ENCODE peak calls at places on chromosome 18, in eight cellular contexts. S is fibroblast of pulmonary artery, A is astrocyte of the spinal cord, U is GM23248, J is esophagus squamous epithelium, P is choroid plexus epithelial cell, W is IMR-90, T is cardiac fibroblast. N is an unnamed sample.
A peak's percentile ranks its signal among the peaks of the same experiment; 100 is the strongest.

GRCh38 chr18:31506024-31506742 is 8.2 kb downstream of the DSG2 start:
- DNase-seq in A (peak; percentile 43), J (no peak), T (peak; percentile 63), P (peak; percentile 78), U (peak; percentile 14), W (peak; percentile 21), S (peak; percentile 66), N (no peak)

GRCh38 chr18:72830109-72830508 is 37.7 kb downstream of the NETO1 start:
- DNase-seq in P (peak; percentile 26), W (no peak), A (peak; percentile 58), U (peak; percentile 3), J (no peak), T (peak; percentile 7), S (peak; percentile 1), N (peak; percentile 12)

GRCh38 chr18:68840554-68841263 is 42.8 kb downstream of the CCDC102B start:
- DNase-seq in A (peak; percentile 91), T (peak; percentile 94), W (peak; percentile 97), U (peak; percentile 95), P (peak; percentile 95), J (no peak), S (peak; percentile 98), N (peak; percentile 94)

GRCh38 chr18:23170137-23170536 is 34.9 kb downstream of the CABLES1 start:
- DNase-seq in W (no peak), A (no peak), S (no peak), U (no peak), J (no peak), T (no peak), P (no peak), N (no peak)

GRCh38 chr18:13077473-13077872 is 86.3 kb downstream of the CEP192 start:
- DNase-seq in J (no peak), P (no peak), T (no peak), S (no peak), U (no peak), A (no peak), W (no peak), N (no peak)

GRCh38 chr18:77052656-77053309 is 79.8 kb downstream of the MBP start:
- DNase-seq in J (no peak), S (no peak), A (no peak), W (no peak), P (no peak), U (no peak), T (no peak), N (no peak)

GRCh38 chr18:45666520-45666919 is 51.2 kb downstream of the SLC14A2 start:
- DNase-seq in T (no peak), W (no peak), U (no peak), S (no peak), P (no peak), A (no peak), J (no peak), N (no peak)

GRCh38 chr18:903703-904102 is 968 bp upstream of the ADCYAP1 start:
- DNase-seq in A (peak; percentile 57), J (no peak), W (peak; percentile 10), U (peak; percentile 48), S (peak; percentile 65), T (peak; percentile 55), P (peak; percentile 62), N (peak; percentile 61)

GRCh38 chr18:45061359-45061758 is 380.7 kb downstream of the SETBP1 start:
- DNase-seq in A (no peak), U (no peak), S (no peak), W (no peak), J (no peak), P (no peak), T (no peak), N (no peak)

GRCh38 chr18:13878858-13879257 is 36.5 kb downstream of the MC2R start:
- DNase-seq in A (no peak), J (no peak), T (no peak), U (no peak), P (no peak), S (no peak), W (no peak), N (no peak)

GRCh38 chr18:31931163-31931885 is 11.6 kb downstream of the TRAPPC8 start:
- DNase-seq in J (no peak), S (peak; percentile 24), A (peak; percentile 16), T (peak; percentile 15), U (peak; percentile 28), P (peak; percentile 65), W (peak; percentile 26), N (peak; percentile 42)

GRCh38 chr18:2569338-2570207 is 1.7 kb downstream of the METTL4 start:
- DNase-seq in A (no peak), J (no peak), U (no peak), P (no peak), W (no peak), S (no peak), T (no peak), N (no peak)

GRCh38 chr18:489244-490023 is 11.1 kb downstream of the COLEC12 start:
- DNase-seq in T (peak; percentile 54), J (no peak), U (peak; percentile 89), S (peak; percentile 57), A (peak; percentile 57), P (peak; percentile 54), W (peak; percentile 83), N (peak; percentile 67)

GRCh38 chr18:45639424-45639823 is 24.1 kb downstream of the SLC14A2 start:
- DNase-seq in U (no peak), T (no peak), P (no peak), J (no peak), S (no peak), W (no peak), A (no peak), N (no peak)

GRCh38 chr18:65788373-65788772 is 37.6 kb downstream of the CDH7 start:
- DNase-seq in T (no peak), P (peak; percentile 4), A (no peak), W (no peak), S (no peak), U (no peak), J (no peak), N (no peak)

GRCh38 chr18:76494541-76495403 is at the start of gene ZNF516:
- DNase-seq in U (peak; percentile 79), P (peak; percentile 58), W (peak; percentile 34), S (peak; percentile 42), T (peak; percentile 39), J (no peak), A (peak; percentile 47), N (no peak)

GRCh38 chr18:35099911-35100310 is 58.7 kb downstream of the MAPRE2 start:
- DNase-seq in U (peak; percentile 44), P (peak; percentile 28), W (peak; percentile 70), T (no peak), J (no peak), A (no peak), S (peak; percentile 31), N (peak; percentile 46)

GRCh38 chr18:71398530-71398929 is 1109.7 kb downstream of the SOCS6 start:
- DNase-seq in T (peak; percentile 3), A (peak; percentile 17), U (no peak), W (no peak), P (peak; percentile 70), J (no peak), S (peak; percentile 56), N (peak; percentile 2)

GRCh38 chr18:31512203-31512764 is 14.3 kb downstream of the DSG2 start:
- DNase-seq in U (peak; percentile 42), A (peak; percentile 62), P (peak; percentile 87), T (peak; percentile 60), J (no peak), W (peak; percentile 71), S (peak; percentile 83), N (no peak)

GRCh38 chr18:10142056-10142455 is 228.2 kb downstream of the VAPA start:
- DNase-seq in S (no peak), T (no peak), W (no peak), P (no peak), U (peak; percentile 26), J (no peak), A (no peak), N (no peak)

GRCh38 chr18:71115261-71115660 is 826.4 kb downstream of the SOCS6 start:
- DNase-seq in J (no peak), T (peak; percentile 3), W (no peak), P (no peak), U (no peak), S (no peak), A (no peak), N (no peak)

GRCh38 chr18:47100214-47100831 is 50.0 kb downstream of the HDHD2 start:
- DNase-seq in U (peak; percentile 71), W (peak; percentile 60), T (peak; percentile 63), S (peak; percentile 62), P (peak; percentile 72), A (peak; percentile 53), J (no peak), N (peak; percentile 75)

GRCh38 chr18:26225022-26225693 is 1.1 kb upstream of the TAF4B start:
- DNase-seq in S (no peak), A (no peak), T (no peak), P (no peak), U (peak; percentile 13), J (no peak), W (no peak), N (no peak)
- H3K4me3 ChIP-seq in S (no peak overlapping the region), A (no peak overlapping the region), T (no peak overlapping the region), P (no peak overlapping the region), U (peak overlapping the region; percentile 76), J (no peak overlapping the region), W (no peak overlapping the region), N (no peak overlapping the region)

GRCh38 chr18:58578835-58579560 is 49.9 kb downstream of the ALPK2 start:
- DNase-seq in W (peak; percentile 88), J (no peak), P (peak; percentile 84), A (peak; percentile 82), U (peak; percentile 93), S (peak; percentile 70), T (peak; percentile 73), N (peak; percentile 89)
- H3K4me3 ChIP-seq in W (peak overlapping the region; percentile 57), J (no peak overlapping the region), P (peak overlapping the region; percentile 40), A (peak overlapping the region; percentile 50), U (peak overlapping the region; percentile 96), S (peak overlapping the region; percentile 37), T (peak overlapping the region; percentile 51), N (peak overlapping the region; percentile 65)

DNA sequence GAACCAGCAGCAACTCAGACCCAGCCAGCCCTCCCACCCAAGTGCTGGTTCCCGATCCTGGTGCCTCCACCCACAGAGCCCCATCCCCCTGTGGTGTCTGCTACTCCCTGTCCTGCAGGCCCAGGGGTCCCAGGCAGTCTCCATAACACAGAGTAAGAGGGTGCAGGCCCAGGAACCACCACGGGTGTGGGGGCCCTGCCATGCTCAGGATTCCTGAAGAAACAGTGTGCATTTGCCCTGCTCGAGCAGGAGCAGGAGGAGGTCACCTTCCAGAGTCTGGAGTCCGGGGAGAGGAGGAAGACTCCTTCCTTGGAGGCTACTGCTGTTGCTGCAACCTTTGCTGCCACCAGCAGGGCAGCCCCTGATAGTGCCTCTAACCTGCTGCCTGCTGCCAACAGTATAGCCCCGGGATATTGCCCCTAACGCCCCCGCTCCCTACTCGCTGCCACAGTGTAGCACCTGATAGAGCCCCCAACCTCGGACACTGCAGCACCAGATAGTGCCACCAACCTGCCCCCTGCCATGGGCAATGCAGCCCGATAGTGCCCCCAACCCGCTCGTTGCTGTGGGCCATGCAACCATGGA is 46.8 kb upstream of the ANKRD62 start:
- DNase-seq in S (no peak), P (no peak), T (no peak), U (no peak), W (no peak), J (no peak), A (no peak), N (no peak)
- H3K4me3 ChIP-seq in S (no peak overlapping the region), P (no peak overlapping the region), T (no peak overlapping the region), U (no peak overlapping the region), W (no peak overlapping the region), J (no peak overlapping the region), A (no peak overlapping the region), N (no peak overlapping the region)

DNA sequence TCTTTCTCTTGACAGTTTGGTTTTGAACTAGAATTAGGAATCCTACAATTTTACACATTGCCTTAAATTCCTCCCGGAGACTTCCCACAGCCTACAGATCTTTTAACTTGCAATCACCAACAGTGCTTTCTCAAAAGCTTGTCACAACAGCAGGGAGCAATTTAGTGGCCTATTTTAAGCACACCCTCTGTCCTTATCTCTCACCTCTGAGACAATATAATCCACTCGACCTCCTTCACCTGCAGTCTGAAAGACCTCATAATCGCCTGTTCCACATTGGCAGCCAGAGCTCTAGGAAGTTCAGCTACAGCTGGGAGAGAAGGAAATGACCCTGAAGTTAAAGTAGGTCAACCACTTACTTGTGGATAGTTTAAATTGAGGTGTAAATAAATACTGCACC is 249.7 kb upstream of the DLGAP1 start:
- DNase-seq in J (no peak), W (no peak), U (no peak), P (no peak), A (no peak), S (no peak), T (no peak), N (no peak)
- H3K4me3 ChIP-seq in J (no peak overlapping the region), W (no peak overlapping the region), U (no peak overlapping the region), P (no peak overlapping the region), A (no peak overlapping the region), S (no peak overlapping the region), T (no peak overlapping the region), N (no peak overlapping the region)